ENCODE peak calls at places on chromosomes 16 and 17, in eight cellular contexts. A, P, K, B, J, F, Z and N are unnamed samples.

GRCh38 chr17:33436321-33436720 is 143.2 kb upstream of the ASIC2 start:
- DNase-seq in A (no peak), B (no peak), F (no peak), J (no peak), K (peak), P (no peak), Z (no peak), N (no peak)

GRCh38 chr16:83552193-83552592 is 255.6 kb upstream of the HSBP1 start:
- DNase-seq in Z (peak), B (no peak), P (no peak), A (no peak), K (peak), F (no peak), J (peak), N (no peak)

GRCh38 chr17:14150604-14151003 is 81.3 kb downstream of the COX10 start:
- DNase-seq in J (no peak), F (no peak), K (no peak), A (no peak), Z (no peak), P (no peak), B (no peak), N (no peak)

GRCh38 chr17:7862692-7863437 is 5.1 kb downstream of the CYB5D1 start:
- DNase-seq in F (no peak), K (peak), J (no peak), Z (no peak), B (peak), P (peak), A (no peak), N (peak)

GRCh38 chr16:81451753-81452680 is 7.4 kb downstream of the CMIP start:
- DNase-seq in F (no peak), A (peak), B (peak), P (peak), J (no peak), K (no peak), Z (no peak), N (peak)

GRCh38 chr17:83200231-83200699 is 120.9 kb downstream of the METRNL start:
- DNase-seq in B (peak), A (peak), F (no peak), Z (no peak), K (peak), P (peak), J (peak), N (no peak)

GRCh38 chr17:17702370-17702769 is 21.1 kb downstream of the RAI1 start:
- DNase-seq in B (no peak), Z (no peak), A (no peak), J (no peak), F (no peak), K (no peak), P (no peak), N (no peak)

GRCh38 chr17:63698886-63699637 is 863 bp downstream of the LIMD2 start:
- DNase-seq in Z (no peak), J (no peak), P (peak), K (peak), A (peak), B (peak), F (peak), N (peak)

GRCh38 chr16:48960830-48961229 is 320.8 kb downstream of the CBLN1 start:
- DNase-seq in A (no peak), B (no peak), F (no peak), P (no peak), J (no peak), K (no peak), Z (no peak), N (no peak)

GRCh38 chr16:54847207-54847606 is 83.5 kb upstream of the IRX5 start:
- DNase-seq in Z (no peak), P (no peak), J (no peak), A (no peak), B (no peak), K (peak), F (no peak), N (peak)

GRCh38 chr16:88754912-88755744 is 29.9 kb downstream of the PIEZO1 start:
- DNase-seq in A (no peak), F (no peak), K (peak), P (no peak), J (peak), B (no peak), Z (no peak), N (peak)

GRCh38 chr17:78046923-78047322 is 81.6 kb downstream of the TMC6 start:
- DNase-seq in B (no peak), F (no peak), K (no peak), P (no peak), A (no peak), Z (no peak), J (no peak), N (no peak)

GRCh38 chr17:78645421-78646295 is 68.5 kb upstream of the DNAH17 start:
- DNase-seq in Z (no peak), A (peak), B (peak), F (peak), K (peak), P (no peak), J (no peak), N (no peak)

GRCh38 chr16:74567901-74568300 is 39.0 kb downstream of the GLG1 start:
- DNase-seq in J (no peak), K (no peak), B (no peak), A (no peak), F (no peak), Z (no peak), P (no peak), N (no peak)

GRCh38 chr16:49843758-49844157 is 12.2 kb downstream of the ZNF423 start:
- DNase-seq in F (no peak), J (no peak), A (no peak), P (no peak), K (no peak), Z (no peak), B (no peak), N (no peak)

GRCh38 chr17:74417178-74418045 is 14.5 kb upstream of the GPRC5C start:
- DNase-seq in P (no peak), Z (peak), A (no peak), K (no peak), F (no peak), J (no peak), B (peak), N (peak)

GRCh38 chr17:61410555-61411089 is 11.0 kb downstream of the TBX2 start:
- DNase-seq in J (no peak), F (peak), B (peak), P (peak), Z (no peak), A (peak), K (peak), N (peak)

GRCh38 chr16:81410643-81411235 is 33.9 kb upstream of the CMIP start:
- DNase-seq in Z (no peak), F (no peak), P (no peak), K (peak), A (no peak), B (no peak), J (no peak), N (no peak)

GRCh38 chr16:77374384-77374783 is 60.5 kb downstream of the ADAMTS18 start:
- DNase-seq in J (no peak), B (no peak), P (no peak), F (no peak), K (no peak), A (no peak), Z (no peak), N (peak)

GRCh38 chr17:36703860-36704266 is 102.5 kb downstream of the MRM1 start:
- DNase-seq in A (no peak), P (no peak), Z (peak), K (peak), B (peak), F (peak), J (no peak), N (peak)

GRCh38 chr17:35116845-35117244 is 2.8 kb downstream of the RAD51D start:
- DNase-seq in Z (no peak), J (no peak), B (no peak), P (no peak), F (no peak), A (no peak), K (no peak), N (no peak)

GRCh38 chr17:73232587-73233373 is 28.9 kb downstream of the CPSF4L start:
- DNase-seq in K (peak), F (no peak), Z (no peak), P (no peak), A (peak), J (no peak), B (peak), N (peak)

GRCh38 chr17:61514491-61514890 is 62.3 kb downstream of the TBX4 start:
- DNase-seq in Z (no peak), K (no peak), B (no peak), F (no peak), P (no peak), A (no peak), J (no peak), N (no peak)